ENCODE peak calls at places on chromosomes 13 and 19, in seven cellular contexts. I is hepatic stellate cell, W is IMR-90, V is iPS DF 6.9, F is pons, K is EH, B is COR-L47. A is an unnamed sample.
A peak's percentile ranks its signal among the peaks of the same experiment; 100 is the strongest.

GRCh38 chr19:38801359-38802095 is 11.2 kb downstream of the LGALS4 start:
- DNase-seq in K (no peak), I (no peak), F (no peak), V (no peak), B (no peak), W (no peak), A (no peak)

GRCh38 chr13:75633285-75633684 is 2.8 kb upstream of the LMO7 start:
- DNase-seq in F (no peak), W (peak; percentile 97), I (peak; percentile 74), V (no peak), K (peak; percentile 99), B (no peak), A (no peak)

GRCh38 chr19:32809254-32809653 is 60.3 kb downstream of the SLC7A9 start:
- DNase-seq in V (no peak), I (no peak), W (no peak), K (no peak), F (no peak), B (no peak), A (no peak)

GRCh38 chr13:101449971-101450748 is 2.3 kb upstream of the ITGBL1 start:
- DNase-seq in K (peak; percentile 92), B (no peak), I (peak; percentile 55), F (no peak), V (no peak), W (peak; percentile 93), A (no peak)

GRCh38 chr13:76856141-76856571 is 30.0 kb downstream of the KCTD12 start:
- DNase-seq in I (no peak), B (no peak), W (peak; percentile 59), K (peak; percentile 70), V (no peak), F (no peak), A (no peak)

GRCh38 chr19:38004505-38005223 is 97.7 kb downstream of the SIPA1L3 start:
- DNase-seq in F (peak; percentile 100), K (peak; percentile 99), V (no peak), B (peak; percentile 85), W (peak; percentile 98), I (peak; percentile 92), A (no peak)

GRCh38 chr19:34044011-34044410 is 128.3 kb upstream of the LSM14A start:
- DNase-seq in W (no peak), F (no peak), B (no peak), I (no peak), V (no peak), K (no peak), A (no peak)

GRCh38 chr13:113969311-113969972 is 4.4 kb downstream of the C13orf46 start:
- DNase-seq in I (no peak), W (no peak), F (no peak), B (no peak), K (no peak), V (no peak), A (no peak)

GRCh38 chr13:100875392-100876043 is 200.9 kb upstream of the TMTC4 start:
- DNase-seq in W (peak; percentile 96), F (no peak), B (no peak), I (peak; percentile 68), K (peak; percentile 96), V (no peak), A (no peak)

GRCh38 chr19:1854032-1854541 is 5.8 kb upstream of the REXO1 start:
- DNase-seq in V (no peak), B (no peak), W (no peak), K (no peak), I (no peak), F (no peak), A (no peak)